ENCODE peak calls at places on chromosomes 2 and 18, in seven cellular contexts. One of them, this sample, is unnamed.

GRCh38 chr18:8252371-8252770 is 356.9 kb upstream of the RAB12 start:
- DNase-seq in stomach: no peak
- DNase-seq in transverse colon: no peak
- DNase-seq in SJSA1: no peak
- DNase-seq in lower lobe of right lung: no peak
- DNase-seq in tibial nerve: no peak
- DNase-seq in right lobe of liver: no peak
- DNase-seq in this sample: no peak

GRCh38 chr2:223306371-223306770 is 254.4 kb downstream of the KCNE4 start:
- DNase-seq in stomach: no peak
- DNase-seq in transverse colon: no peak
- DNase-seq in SJSA1: no peak
- DNase-seq in lower lobe of right lung: no peak
- DNase-seq in tibial nerve: no peak
- DNase-seq in right lobe of liver: no peak
- DNase-seq in this sample: peak; percentile 8

GRCh38 chr2:176814740-176815367 is 397.7 kb upstream of the HNRNPA3 start:
- DNase-seq in stomach: no peak
- DNase-seq in transverse colon: no peak
- DNase-seq in SJSA1: no peak
- DNase-seq in lower lobe of right lung: no peak
- DNase-seq in tibial nerve: no peak
- DNase-seq in right lobe of liver: no peak
- DNase-seq in this sample: peak; percentile 13

GRCh38 chr2:67851946-67852345 is 210.9 kb downstream of the C1D start:
- DNase-seq in stomach: no peak
- DNase-seq in transverse colon: no peak
- DNase-seq in SJSA1: no peak
- DNase-seq in lower lobe of right lung: no peak
- DNase-seq in tibial nerve: no peak
- DNase-seq in right lobe of liver: no peak
- DNase-seq in this sample: no peak

GRCh38 chr18:21179590-21180220 is 62.3 kb upstream of the GREB1L start:
- DNase-seq in stomach: peak; percentile 34
- DNase-seq in transverse colon: peak; percentile 35
- DNase-seq in SJSA1: peak; percentile 56
- DNase-seq in lower lobe of right lung: no peak
- DNase-seq in tibial nerve: no peak
- DNase-seq in right lobe of liver: no peak
- DNase-seq in this sample: peak; percentile 86

GRCh38 chr2:71148506-71149063 is 18.2 kb downstream of the MPHOSPH10 start:
- DNase-seq in stomach: no peak
- DNase-seq in transverse colon: no peak
- DNase-seq in SJSA1: no peak
- DNase-seq in lower lobe of right lung: no peak
- DNase-seq in tibial nerve: no peak
- DNase-seq in right lobe of liver: no peak
- DNase-seq in this sample: no peak

GRCh38 chr18:8765692-8766463 is 60.5 kb downstream of the MTCL1 start:
- DNase-seq in stomach: no peak
- DNase-seq in transverse colon: no peak
- DNase-seq in SJSA1: peak; percentile 25
- DNase-seq in lower lobe of right lung: no peak
- DNase-seq in tibial nerve: no peak
- DNase-seq in right lobe of liver: no peak
- DNase-seq in this sample: peak; percentile 40

GRCh38 chr2:67259581-67260347 is 137.4 kb upstream of the ETAA1 start:
- DNase-seq in stomach: no peak
- DNase-seq in transverse colon: peak; percentile 22
- DNase-seq in SJSA1: peak; percentile 89
- DNase-seq in lower lobe of right lung: no peak
- DNase-seq in tibial nerve: no peak
- DNase-seq in right lobe of liver: no peak
- DNase-seq in this sample: no peak

GRCh38 chr2:38109732-38110181 is 33.8 kb upstream of the CYP1B1 start:
- DNase-seq in stomach: no peak
- DNase-seq in transverse colon: no peak
- DNase-seq in SJSA1: no peak
- DNase-seq in lower lobe of right lung: no peak
- DNase-seq in tibial nerve: no peak
- DNase-seq in right lobe of liver: no peak
- DNase-seq in this sample: no peak

GRCh38 chr18:5103693-5104092 is 93.4 kb downstream of the AKAIN1 start:
- DNase-seq in stomach: no peak
- DNase-seq in transverse colon: no peak
- DNase-seq in SJSA1: no peak
- DNase-seq in lower lobe of right lung: no peak
- DNase-seq in tibial nerve: no peak
- DNase-seq in right lobe of liver: no peak
- DNase-seq in this sample: no peak

GRCh38 chr2:71426721-71427120 is 26.6 kb upstream of the DYSF start:
- DNase-seq in stomach: no peak
- DNase-seq in transverse colon: no peak
- DNase-seq in SJSA1: no peak
- DNase-seq in lower lobe of right lung: no peak
- DNase-seq in tibial nerve: no peak
- DNase-seq in right lobe of liver: no peak
- DNase-seq in this sample: no peak

GRCh38 chr18:62126776-62127175 is 60.1 kb downstream of the PIGN start:
- DNase-seq in stomach: no peak
- DNase-seq in transverse colon: no peak
- DNase-seq in SJSA1: no peak
- DNase-seq in lower lobe of right lung: no peak
- DNase-seq in tibial nerve: no peak
- DNase-seq in right lobe of liver: no peak
- DNase-seq in this sample: no peak

GRCh38 chr2:29443627-29444026 is 328.4 kb downstream of the CLIP4 start:
- DNase-seq in stomach: no peak
- DNase-seq in transverse colon: no peak
- DNase-seq in SJSA1: no peak
- DNase-seq in lower lobe of right lung: no peak
- DNase-seq in tibial nerve: no peak
- DNase-seq in right lobe of liver: no peak
- DNase-seq in this sample: peak; percentile 59

GRCh38 chr2:120269076-120269744 is 16.6 kb downstream of the RALB start:
- DNase-seq in stomach: no peak
- DNase-seq in transverse colon: no peak
- DNase-seq in SJSA1: no peak
- DNase-seq in lower lobe of right lung: no peak
- DNase-seq in tibial nerve: no peak
- DNase-seq in right lobe of liver: no peak
- DNase-seq in this sample: no peak

GRCh38 chr2:234031207-234031606 is 19.3 kb upstream of the SPP2 start:
- DNase-seq in stomach: no peak
- DNase-seq in transverse colon: no peak
- DNase-seq in SJSA1: no peak
- DNase-seq in lower lobe of right lung: no peak
- DNase-seq in tibial nerve: no peak
- DNase-seq in right lobe of liver: no peak
- DNase-seq in this sample: no peak

GRCh38 chr2:8477511-8478132 is 204.2 kb upstream of the ID2 start:
- DNase-seq in stomach: no peak
- DNase-seq in transverse colon: no peak
- DNase-seq in SJSA1: no peak
- DNase-seq in lower lobe of right lung: peak; percentile 50
- DNase-seq in tibial nerve: no peak
- DNase-seq in right lobe of liver: no peak
- DNase-seq in this sample: no peak

GRCh38 chr2:240931319-240931949 is 25.3 kb downstream of the CROCC2 start:
- DNase-seq in stomach: peak; percentile 15
- DNase-seq in transverse colon: peak; percentile 4
- DNase-seq in SJSA1: peak; percentile 32
- DNase-seq in lower lobe of right lung: no peak
- DNase-seq in tibial nerve: peak; percentile 8
- DNase-seq in right lobe of liver: no peak
- DNase-seq in this sample: no peak

GRCh38 chr2:2731101-2731850 is 400.2 kb upstream of the MYT1L start:
- DNase-seq in stomach: no peak
- DNase-seq in transverse colon: no peak
- DNase-seq in SJSA1: no peak
- DNase-seq in lower lobe of right lung: no peak
- DNase-seq in tibial nerve: no peak
- DNase-seq in right lobe of liver: no peak
- DNase-seq in this sample: no peak

GRCh38 chr2:10980071-10980470 is 68.3 kb downstream of the KCNF1 start:
- DNase-seq in stomach: no peak
- DNase-seq in transverse colon: no peak
- DNase-seq in SJSA1: no peak
- DNase-seq in lower lobe of right lung: no peak
- DNase-seq in tibial nerve: no peak
- DNase-seq in right lobe of liver: no peak
- DNase-seq in this sample: no peak

GRCh38 chr2:232292395-232293154 is 86.0 kb upstream of the ALPP start:
- DNase-seq in stomach: peak; percentile 72
- DNase-seq in transverse colon: peak; percentile 75
- DNase-seq in SJSA1: peak; percentile 70
- DNase-seq in lower lobe of right lung: peak; percentile 60
- DNase-seq in tibial nerve: peak; percentile 17
- DNase-seq in right lobe of liver: peak; percentile 44
- DNase-seq in this sample: peak; percentile 70

GRCh38 chr2:218476676-218477075 is 57.8 kb downstream of the VIL1 start:
- DNase-seq in stomach: no peak
- DNase-seq in transverse colon: peak; percentile 31
- DNase-seq in SJSA1: no peak
- DNase-seq in lower lobe of right lung: no peak
- DNase-seq in tibial nerve: peak; percentile 23
- DNase-seq in right lobe of liver: no peak
- DNase-seq in this sample: peak; percentile 47

GRCh38 chr2:28652217-28652616 is 99.4 kb upstream of the PPP1CB start:
- DNase-seq in stomach: no peak
- DNase-seq in transverse colon: no peak
- DNase-seq in SJSA1: no peak
- DNase-seq in lower lobe of right lung: no peak
- DNase-seq in tibial nerve: no peak
- DNase-seq in right lobe of liver: no peak
- DNase-seq in this sample: no peak

GRCh38 chr2:101756266-101756665 is 58.8 kb downstream of the MAP4K4 start:
- DNase-seq in stomach: no peak
- DNase-seq in transverse colon: no peak
- DNase-seq in SJSA1: no peak
- DNase-seq in lower lobe of right lung: no peak
- DNase-seq in tibial nerve: no peak
- DNase-seq in right lobe of liver: no peak
- DNase-seq in this sample: no peak

GRCh38 chr2:129934044-129934822 is 45.2 kb upstream of the RAB6C start:
- DNase-seq in stomach: no peak
- DNase-seq in transverse colon: no peak
- DNase-seq in SJSA1: peak; percentile 50
- DNase-seq in lower lobe of right lung: no peak
- DNase-seq in tibial nerve: no peak
- DNase-seq in right lobe of liver: no peak
- DNase-seq in this sample: peak; percentile 25

GRCh38 chr2:239306274-239307220 is 94.3 kb downstream of the HDAC4 start:
- DNase-seq in stomach: peak; percentile 22
- DNase-seq in transverse colon: peak; percentile 7
- DNase-seq in SJSA1: no peak
- DNase-seq in lower lobe of right lung: no peak
- DNase-seq in tibial nerve: no peak
- DNase-seq in right lobe of liver: peak; percentile 19
- DNase-seq in this sample: no peak

DNA sequence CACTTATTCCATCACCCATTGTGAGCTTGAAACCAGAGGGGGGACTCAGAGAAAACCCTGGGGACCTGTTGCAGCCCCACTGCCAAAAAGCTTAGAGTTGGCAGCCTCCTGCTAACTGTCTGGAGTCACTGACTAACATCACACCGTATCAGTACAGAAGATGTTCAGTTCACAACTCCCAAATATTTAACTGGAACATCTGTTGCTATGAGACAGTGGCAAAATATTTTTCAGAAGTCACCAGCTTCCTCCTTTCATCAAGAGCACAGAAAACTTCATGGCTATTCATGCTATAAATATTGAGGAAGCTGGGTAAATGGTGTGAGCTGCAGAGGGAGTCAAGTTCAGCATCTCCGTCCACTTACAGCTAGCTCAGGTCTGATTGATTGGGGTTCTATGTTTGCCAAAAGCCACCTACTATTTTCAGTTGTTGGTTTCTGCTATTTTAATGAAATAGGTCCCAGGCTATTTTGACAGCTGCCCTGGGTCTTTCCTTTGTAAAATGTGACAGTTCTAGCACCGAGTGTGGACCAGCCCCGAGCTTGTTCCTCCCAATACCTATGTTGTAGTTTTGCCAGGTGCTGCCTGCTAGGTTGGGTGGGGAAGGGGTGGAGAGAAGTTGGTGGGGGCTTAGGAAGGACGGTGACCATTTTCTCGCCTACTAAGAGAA is 9.8 kb downstream of the TUBB6 start:
- DNase-seq in stomach: no peak
- DNase-seq in transverse colon: no peak
- DNase-seq in SJSA1: no peak
- DNase-seq in lower lobe of right lung: no peak
- DNase-seq in tibial nerve: no peak
- DNase-seq in right lobe of liver: no peak
- DNase-seq in this sample: no peak
- H3K4me1 ChIP-seq in stomach: peaks cover 61% of the 10 kb centered on the region
- H3K4me1 ChIP-seq in transverse colon: peaks cover 22% of the 10 kb centered on the region
- H3K4me1 ChIP-seq in SJSA1: peaks cover 10% of the 10 kb centered on the region
- H3K4me1 ChIP-seq in lower lobe of right lung: peaks cover 43% of the 10 kb centered on the region
- H3K4me1 ChIP-seq in tibial nerve: peaks cover 9% of the 10 kb centered on the region
- H3K4me1 ChIP-seq in right lobe of liver: no peaks in the 10 kb centered on the region
- H3K4me1 ChIP-seq in this sample: no peaks in the 10 kb centered on the region

GRCh38 chr2:47026738-47027531 is 111.3 kb upstream of the MCFD2 start:
- DNase-seq in stomach: no peak
- DNase-seq in transverse colon: no peak
- DNase-seq in SJSA1: no peak
- DNase-seq in lower lobe of right lung: no peak
- DNase-seq in tibial nerve: no peak
- DNase-seq in right lobe of liver: no peak
- DNase-seq in this sample: no peak
- H3K36me3 ChIP-seq in stomach: peaks cover 23% of the 10 kb centered on the region
- H3K36me3 ChIP-seq in transverse colon: peaks cover 10% of the 10 kb centered on the region
- H3K36me3 ChIP-seq in SJSA1: peaks cover 85% of the 10 kb centered on the region
- H3K36me3 ChIP-seq in lower lobe of right lung: peaks cover 98% of the 10 kb centered on the region
- H3K36me3 ChIP-seq in tibial nerve: peaks cover 23% of the 10 kb centered on the region
- H3K36me3 ChIP-seq in right lobe of liver: no peaks in the 10 kb centered on the region
- H3K36me3 ChIP-seq in this sample: no peaks in the 10 kb centered on the region

DNA sequence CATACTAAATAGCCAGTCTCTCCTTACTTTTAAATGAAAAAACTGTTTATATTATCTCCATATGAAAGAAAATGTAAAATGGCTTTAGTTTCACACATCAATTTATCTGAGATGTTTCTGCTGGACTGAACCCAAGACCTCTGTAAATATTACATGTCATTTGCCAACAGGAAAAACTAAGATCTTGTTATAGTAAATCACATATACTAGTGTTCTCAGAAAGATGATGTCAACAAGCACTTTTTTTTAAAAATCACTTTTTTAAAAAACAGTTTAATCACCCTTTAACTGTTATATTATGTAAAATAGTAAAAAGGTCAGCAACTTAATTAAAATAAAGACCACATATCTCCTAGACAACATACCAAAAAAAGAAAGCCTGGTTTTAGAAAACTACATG is 46.3 kb downstream of the PTPN2 start:
- DNase-seq in stomach: no peak
- DNase-seq in transverse colon: no peak
- DNase-seq in SJSA1: no peak
- DNase-seq in lower lobe of right lung: no peak
- DNase-seq in tibial nerve: no peak
- DNase-seq in right lobe of liver: no peak
- DNase-seq in this sample: no peak
- H3K27ac ChIP-seq in stomach: peak overlapping the region; percentile 90
- H3K27ac ChIP-seq in transverse colon: peak overlapping the region; percentile 81
- H3K27ac ChIP-seq in SJSA1: peak overlapping the region; percentile 64
- H3K27ac ChIP-seq in lower lobe of right lung: peak overlapping the region; percentile 87
- H3K27ac ChIP-seq in tibial nerve: peak overlapping the region; percentile 63
- H3K27ac ChIP-seq in right lobe of liver: peak overlapping the region; percentile 89
- H3K27ac ChIP-seq in this sample: no peak overlapping the region

GRCh38 chr2:174634130-174635014 is 36.8 kb upstream of the WIPF1 start:
- DNase-seq in stomach: no peak
- DNase-seq in transverse colon: peak; percentile 26
- DNase-seq in SJSA1: no peak
- DNase-seq in lower lobe of right lung: no peak
- DNase-seq in tibial nerve: no peak
- DNase-seq in right lobe of liver: no peak
- DNase-seq in this sample: no peak
- H3K4me1 ChIP-seq in stomach: peaks cover 56% of the 10 kb centered on the region
- H3K4me1 ChIP-seq in transverse colon: peaks cover 15% of the 10 kb centered on the region
- H3K4me1 ChIP-seq in SJSA1: peaks cover 22% of the 10 kb centered on the region
- H3K4me1 ChIP-seq in lower lobe of right lung: peaks cover 27% of the 10 kb centered on the region
- H3K4me1 ChIP-seq in tibial nerve: peaks cover 32% of the 10 kb centered on the region
- H3K4me1 ChIP-seq in right lobe of liver: no peaks in the 10 kb centered on the region
- H3K4me1 ChIP-seq in this sample: peaks cover 7% of the 10 kb centered on the region